ENCODE peak calls at places on chromosomes 4 and X, in eight cellular contexts. J is breast epithelium, O is IMR-90, A is psoas muscle, Y is mesothelial cell of epicardium, L is pancreas, P is transverse colon, H is A549. T is an unnamed sample.

GRCh38 chr4:105828074-105828473 is 67.2 kb upstream of the NPNT start:
- DNase-seq in J (no peak), O (no peak), A (no peak), Y (no peak), L (no peak), P (no peak), H (no peak), T (no peak)

GRCh38 chr4:25696409-25696808 is 40.8 kb downstream of the SLC34A2 start:
- DNase-seq in J (no peak), O (no peak), A (no peak), Y (no peak), L (no peak), P (no peak), H (no peak), T (no peak)

GRCh38 chr4:13963601-13964000 is 336.1 kb upstream of the BOD1L1 start:
- DNase-seq in J (no peak), O (peak), A (no peak), Y (no peak), L (no peak), P (no peak), H (no peak), T (no peak)

GRCh38 chr4:176256921-176257320 is 12.1 kb downstream of the ASB5 start:
- DNase-seq in J (no peak), O (peak), A (no peak), Y (no peak), L (no peak), P (no peak), H (no peak), T (no peak)

GRCh38 chr4:6749340-6750171 is 33.0 kb upstream of the KIAA0232 start:
- DNase-seq in J (peak), O (peak), A (peak), Y (no peak), L (peak), P (peak), H (peak), T (no peak)

GRCh38 chr4:121199742-121200561 is 35.8 kb upstream of the TNIP3 start:
- DNase-seq in J (no peak), O (no peak), A (no peak), Y (no peak), L (no peak), P (no peak), H (no peak), T (no peak)

GRCh38 chrX:41090568-41091238 is 5.5 kb downstream of the USP9X start:
- DNase-seq in J (no peak), O (peak), A (no peak), Y (no peak), L (no peak), P (no peak), H (no peak), T (no peak)

GRCh38 chr4:20889901-20890300 is 189.6 kb downstream of the PACRGL start:
- DNase-seq in J (no peak), O (no peak), A (no peak), Y (no peak), L (no peak), P (no peak), H (no peak), T (no peak)

GRCh38 chr4:4488405-4489404 is 53.1 kb downstream of the STX18 start:
- DNase-seq in J (peak), O (peak), A (peak), Y (peak), L (no peak), P (peak), H (peak), T (peak)

GRCh38 chrX:49053223-49054072 is 5.4 kb upstream of the CCDC120 start:
- DNase-seq in J (no peak), O (peak), A (peak), Y (peak), L (peak), P (peak), H (peak), T (no peak)

GRCh38 chr4:131509521-131509920 is 1639.6 kb upstream of the PCDH10 start:
- DNase-seq in J (no peak), O (peak), A (no peak), Y (no peak), L (no peak), P (no peak), H (no peak), T (no peak)

GRCh38 chr4:30718889-30719252 is 1.3 kb upstream of the PCDH7 start:
- DNase-seq in J (no peak), O (peak), A (no peak), Y (no peak), L (no peak), P (no peak), H (no peak), T (no peak)

GRCh38 chr4:101761405-101761804 is 29.1 kb upstream of the BANK1 start:
- DNase-seq in J (no peak), O (no peak), A (no peak), Y (no peak), L (no peak), P (no peak), H (no peak), T (no peak)

GRCh38 chrX:19658030-19658429 is 142.7 kb upstream of the MAP3K15 start:
- DNase-seq in J (no peak), O (peak), A (no peak), Y (no peak), L (no peak), P (no peak), H (no peak), T (no peak)

GRCh38 chrX:134646671-134647070 is 11.6 kb downstream of the PLAC1 start:
- DNase-seq in J (no peak), O (no peak), A (no peak), Y (no peak), L (no peak), P (no peak), H (no peak), T (no peak)

GRCh38 chr4:73798842-73799241 is 37.6 kb upstream of the CXCL6 start:
- DNase-seq in J (no peak), O (no peak), A (no peak), Y (no peak), L (no peak), P (no peak), H (no peak), T (no peak)

GRCh38 chr4:84578540-84579409 is 4.2 kb upstream of the CDS1 start:
- DNase-seq in J (no peak), O (peak), A (no peak), Y (no peak), L (no peak), P (peak), H (peak), T (peak)

GRCh38 chr4:130336585-130337217 is 1240.7 kb downstream of the C4orf33 start:
- DNase-seq in J (no peak), O (peak), A (no peak), Y (no peak), L (no peak), P (no peak), H (peak), T (no peak)

GRCh38 chr4:96504386-96504785 is 664.5 kb downstream of the PDHA2 start:
- DNase-seq in J (no peak), O (no peak), A (no peak), Y (no peak), L (no peak), P (no peak), H (no peak), T (no peak)

GRCh38 chrX:53379747-53380146 is 42.7 kb downstream of the SMC1A start:
- DNase-seq in J (no peak), O (no peak), A (no peak), Y (no peak), L (no peak), P (no peak), H (no peak), T (no peak)

GRCh38 chr4:53592128-53592527 is 842 bp upstream of the LNX1 start:
- DNase-seq in J (no peak), O (peak), A (no peak), Y (no peak), L (no peak), P (peak), H (no peak), T (no peak)

GRCh38 chr4:137519406-137519805 is 12.9 kb downstream of the PCDH18 start:
- DNase-seq in J (no peak), O (peak), A (no peak), Y (no peak), L (no peak), P (no peak), H (no peak), T (no peak)

GRCh38 chrX:2907295-2907694 is 21.8 kb downstream of the ARSD start:
- DNase-seq in J (no peak), O (no peak), A (no peak), Y (no peak), L (no peak), P (no peak), H (no peak), T (no peak)

GRCh38 chr4:182174979-182175378 is 68.2 kb upstream of the TENM3 start:
- DNase-seq in J (no peak), O (no peak), A (no peak), Y (no peak), L (no peak), P (no peak), H (no peak), T (no peak)

GRCh38 chrX:48573690-48574269 is 504 bp upstream of the RBM3 start:
- DNase-seq in J (no peak), O (no peak), A (peak), Y (no peak), L (peak), P (peak), H (no peak), T (no peak)

GRCh38 chrX:155880586-155881157 is 473 bp upstream of the VAMP7 start:
- DNase-seq in J (no peak), O (no peak), A (no peak), Y (no peak), L (no peak), P (no peak), H (no peak), T (no peak)

GRCh38 chr4:38914859-38915258 is 47.3 kb downstream of the FAM114A1 start:
- DNase-seq in J (no peak), O (no peak), A (no peak), Y (no peak), L (no peak), P (no peak), H (no peak), T (no peak)

GRCh38 chr4:129998436-129999150 is 902.6 kb downstream of the C4orf33 start:
- DNase-seq in J (no peak), O (no peak), A (no peak), Y (no peak), L (no peak), P (no peak), H (no peak), T (no peak)

GRCh38 chr4:152983221-152983620 is 47.1 kb downstream of the FHDC1 start:
- DNase-seq in J (no peak), O (no peak), A (no peak), Y (no peak), L (no peak), P (no peak), H (no peak), T (no peak)

GRCh38 chrX:17859609-17860178 is 1.4 kb downstream of the RAI2 start:
- DNase-seq in J (peak), O (no peak), A (no peak), Y (no peak), L (peak), P (peak), H (no peak), T (no peak)

GRCh38 chrX:80550722-80551121 is 130.5 kb downstream of the TENT5D start:
- DNase-seq in J (no peak), O (no peak), A (no peak), Y (no peak), L (no peak), P (no peak), H (peak), T (no peak)

GRCh38 chr4:110487873-110488272 is 11.9 kb downstream of the ENPEP start:
- DNase-seq in J (no peak), O (no peak), A (no peak), Y (no peak), L (no peak), P (no peak), H (no peak), T (no peak)

GRCh38 chrX:123807825-123808416 is 51.9 kb upstream of the XIAP start:
- DNase-seq in J (no peak), O (peak), A (no peak), Y (no peak), L (no peak), P (no peak), H (no peak), T (no peak)

GRCh38 chr4:131459430-131460101 is 1689.5 kb upstream of the PCDH10 start:
- DNase-seq in J (no peak), O (no peak), A (no peak), Y (no peak), L (no peak), P (no peak), H (no peak), T (no peak)

GRCh38 chr4:58734030-58734673 is 1624.0 kb upstream of the IGFBP7 start:
- DNase-seq in J (no peak), O (peak), A (no peak), Y (no peak), L (no peak), P (no peak), H (peak), T (no peak)

DNA sequence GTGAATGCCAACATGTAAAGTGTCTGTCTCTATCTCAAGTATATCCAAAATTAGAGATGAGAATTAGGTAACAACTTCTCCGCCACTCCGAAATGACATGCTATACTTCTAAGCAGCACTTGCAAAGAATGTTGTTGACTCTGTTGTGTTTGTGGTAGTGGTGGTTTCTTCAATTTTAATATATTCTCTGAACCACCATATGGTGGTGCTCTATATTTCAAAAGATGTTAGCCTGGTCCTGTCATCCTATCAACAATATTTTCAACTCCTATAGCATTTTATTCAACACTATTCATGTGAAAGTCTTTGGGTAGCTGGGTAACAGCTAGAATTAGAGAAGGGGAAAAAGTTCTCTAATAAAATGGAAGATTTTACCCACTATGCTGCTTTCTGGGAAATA is 1622.8 kb upstream of the IGFBP7 start:
- DNase-seq in J (no peak), O (no peak), A (no peak), Y (no peak), L (no peak), P (no peak), H (no peak), T (no peak)
- TF ChIP-seq CTCF in J (no peak), O (peak), A (no peak), Y (no peak), L (no peak), P (peak), H (no peak), T (no peak)

GRCh38 chrX:34918856-34919255 is 23.7 kb upstream of the FAM47B start:
- DNase-seq in J (no peak), O (peak), A (no peak), Y (no peak), L (no peak), P (no peak), H (peak), T (peak)
- TF ChIP-seq CTCF in J (no peak), O (peak), A (peak), Y (peak), L (no peak), P (no peak), H (peak), T (peak)

DNA sequence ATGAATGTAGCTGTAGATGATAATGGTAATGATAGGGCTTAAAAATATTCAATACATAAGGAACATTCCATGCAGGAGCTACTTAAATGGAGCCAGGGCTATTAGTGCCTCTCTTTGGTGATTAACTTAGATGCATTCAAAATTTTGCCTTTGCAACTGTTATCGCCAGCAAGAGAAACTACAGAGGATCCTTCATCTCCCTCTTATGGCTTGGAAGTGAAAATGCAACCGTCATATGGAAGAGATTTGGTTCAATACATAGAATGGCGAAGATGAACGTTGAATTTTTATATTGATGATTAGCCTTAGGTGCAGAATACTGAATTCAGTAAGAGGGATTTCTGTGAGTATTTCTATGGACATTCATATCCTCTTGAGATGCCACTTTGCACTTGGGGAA is 134.5 kb upstream of the NLGN4X start:
- DNase-seq in J (no peak), O (no peak), A (no peak), Y (no peak), L (no peak), P (no peak), H (no peak), T (no peak)
- TF ChIP-seq CTCF in J (no peak), O (no peak), A (no peak), Y (no peak), L (no peak), P (no peak), H (no peak), T (no peak)

GRCh38 chr4:78568640-78569261 is 17.2 kb downstream of the ANXA3 start:
- DNase-seq in J (no peak), O (no peak), A (no peak), Y (no peak), L (no peak), P (no peak), H (peak), T (no peak)
- TF ChIP-seq CTCF in J (no peak), O (no peak), A (no peak), Y (no peak), L (no peak), P (no peak), H (no peak), T (no peak)

T was measured in AG09319.